ENCODE peak calls at places on chromosomes 12 and 14, in six cellular contexts. Q, L, K, Z, C and V are unnamed samples.

GRCh38 chr14:92880351-92880750 is 42.6 kb upstream of the CHGA start:
- DNase-seq in K (no peak), Z (no peak), L (peak), Q (no peak), C (no peak), V (no peak)

GRCh38 chr12:52521175-52521574 is 981 bp upstream of the KRT5 start:
- DNase-seq in Q (no peak), Z (peak), C (no peak), L (no peak), K (peak), V (peak)

GRCh38 chr12:51270847-51271518 is 768 bp upstream of the SMAGP start:
- DNase-seq in Q (peak), Z (peak), K (no peak), C (peak), L (peak), V (peak)

GRCh38 chr12:108337235-108338223 is 1.6 kb downstream of the CMKLR1 start:
- DNase-seq in C (peak), Q (peak), Z (no peak), K (peak), L (peak), V (no peak)

GRCh38 chr12:124498870-124499753 is 68.3 kb downstream of the NCOR2 start:
- DNase-seq in Z (peak), Q (no peak), L (peak), K (no peak), C (peak), V (no peak)

GRCh38 chr12:96352161-96352835 is 47.9 kb downstream of the CDK17 start:
- DNase-seq in Z (no peak), Q (no peak), C (no peak), L (no peak), K (no peak), V (no peak)

GRCh38 chr12:54337280-54337842 is 12.4 kb downstream of the COPZ1 start:
- DNase-seq in L (peak), Z (no peak), Q (peak), K (peak), C (no peak), V (no peak)

GRCh38 chr12:116735951-116736599 is 1.8 kb downstream of the SPRING1 start:
- DNase-seq in Q (peak), K (peak), L (no peak), Z (no peak), C (no peak), V (no peak)

GRCh38 chr14:54653764-54654469 is 87.0 kb downstream of the SAMD4A start:
- DNase-seq in L (peak), K (no peak), Q (peak), Z (peak), C (peak), V (peak)

GRCh38 chr12:481422-481821 is 21.7 kb downstream of the B4GALNT3 start:
- DNase-seq in Z (peak), C (peak), L (peak), Q (peak), K (no peak), V (no peak)

GRCh38 chr14:105313381-105314286 is 914 bp upstream of the PACS2 start:
- DNase-seq in Q (no peak), C (no peak), Z (no peak), L (peak), K (peak), V (no peak)

GRCh38 chr14:71574976-71575375 is 357.3 kb upstream of the RGS6 start:
- DNase-seq in Z (peak), K (no peak), Q (no peak), C (peak), L (peak), V (peak)

GRCh38 chr14:105925615-105926414 is 399.4 kb downstream of the TMEM121 start:
- DNase-seq in C (no peak), L (no peak), Q (no peak), K (no peak), Z (no peak), V (no peak)

GRCh38 chr14:63542231-63542999 is 762 bp downstream of the PPP2R5E start:
- DNase-seq in L (peak), K (peak), C (no peak), Z (no peak), Q (no peak), V (peak)

GRCh38 chr12:9759680-9760592 is 765 bp downstream of the CD69 start:
- DNase-seq in Q (no peak), L (no peak), C (no peak), K (no peak), Z (no peak), V (no peak)
- H3K4me3 ChIP-seq in Q (no peak), L (no peak), C (no peak), K (peak), Z (no peak), V (no peak)

DNA sequence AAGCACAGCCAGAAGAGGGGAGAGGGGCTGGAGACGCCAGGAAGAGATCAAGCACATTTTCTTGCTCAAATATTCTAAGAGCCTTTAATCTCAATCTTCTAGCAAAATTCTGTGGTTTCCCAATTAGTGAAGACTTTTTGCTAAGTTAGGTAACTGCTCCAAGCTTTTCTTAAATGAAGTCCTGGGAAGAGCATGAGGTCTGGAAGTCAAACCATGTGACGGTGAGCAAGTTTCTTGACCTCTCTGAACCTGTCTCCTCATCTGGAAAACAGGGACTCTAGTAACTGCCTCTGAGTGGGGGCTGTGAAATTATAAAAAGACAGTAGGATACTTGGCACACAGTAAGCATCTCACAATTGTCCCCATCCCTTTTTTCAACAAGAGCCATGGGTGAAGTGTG is 24.1 kb downstream of the BDKRB1 start:
- DNase-seq in C (no peak), Z (no peak), L (no peak), Q (no peak), K (no peak), V (no peak)
- H3K4me2 ChIP-seq in C (no peak), Z (no peak), L (no peak), Q (no peak), K (no peak), V (no peak)

GRCh38 chr14:50318031-50318626 is 6.0 kb downstream of the DMAC2L start:
- DNase-seq in Z (no peak), K (peak), C (peak), L (peak), Q (peak), V (peak)

GRCh38 chr14:50320279-50320678 is 8.2 kb downstream of the DMAC2L start:
- DNase-seq in C (peak), L (peak), Q (no peak), K (no peak), Z (peak), V (peak)

GRCh38 chr14:50319721-50320120 is 7.6 kb downstream of the DMAC2L start:
- DNase-seq in L (peak), K (no peak), Z (no peak), C (peak), Q (no peak), V (no peak)

GRCh38 chr14:50319293-50319692 is 7.2 kb downstream of the DMAC2L start:
- DNase-seq in Q (no peak), Z (no peak), K (no peak), L (peak), C (peak), V (peak)

GRCh38 chr14:50321009-50321660 is 9.0 kb downstream of the DMAC2L start:
- DNase-seq in Z (peak), K (peak), Q (peak), C (peak), L (peak), V (peak)
- H2AFZ ChIP-seq in Z (peak), K (peak), Q (no peak), C (peak), L (peak), V (peak)

GRCh38 chr14:81211844-81212243 is 8.9 kb downstream of the GTF2A1 start:
- DNase-seq in C (peak), Q (peak), Z (no peak), K (no peak), L (peak), V (no peak)
- H3K4me3 ChIP-seq in C (no peak), Q (no peak), Z (no peak), K (no peak), L (no peak), V (no peak)

DNA sequence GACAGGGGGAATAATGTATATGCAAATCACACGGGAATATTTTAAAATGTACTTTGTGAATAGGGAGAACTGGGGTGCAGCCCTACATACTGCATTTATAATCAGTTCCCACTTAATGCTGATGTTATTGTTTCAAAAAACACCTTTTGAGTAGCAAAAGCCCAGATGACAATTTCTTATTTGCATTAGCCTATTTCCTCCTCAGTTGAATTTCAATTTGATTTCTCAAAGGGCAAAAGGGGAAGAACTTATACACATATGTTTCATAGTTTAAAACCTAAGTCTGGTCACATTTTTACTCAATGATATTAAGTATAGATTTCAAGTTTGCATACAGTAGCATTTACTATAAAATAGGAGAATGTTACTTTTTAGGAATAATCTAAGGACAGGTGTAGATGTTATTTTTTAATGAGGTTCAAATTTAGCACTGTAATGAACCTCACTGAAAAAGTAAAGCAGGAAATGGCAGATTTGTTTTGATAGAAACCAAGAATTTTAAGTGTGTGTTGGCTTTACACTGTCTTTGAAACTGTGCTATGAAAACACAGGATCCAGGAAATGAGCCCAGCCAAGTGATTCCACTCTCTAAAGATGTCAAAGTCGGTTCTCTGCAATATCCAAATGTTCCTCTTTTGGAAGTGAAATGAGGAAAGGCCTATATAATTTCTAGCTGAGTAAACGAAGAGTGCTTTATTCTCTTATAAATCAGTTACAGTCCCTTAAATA is 367.4 kb downstream of the BTG1 start:
- DNase-seq in Z (peak), K (no peak), L (peak), Q (no peak), C (peak), V (no peak)
- H3K4me2 ChIP-seq in Z (peak), K (no peak), L (peak), Q (no peak), C (no peak), V (peak)

GRCh38 chr14:26282578-26282977 is 315.3 kb downstream of the NOVA1 start:
- DNase-seq in C (no peak), Q (no peak), Z (no peak), L (no peak), K (no peak), V (peak)
- H2AFZ ChIP-seq in C (no peak), Q (no peak), Z (no peak), L (peak), K (peak), V (peak)